ENCODE peak calls at places on chromosomes 16 and 17, in nine cellular contexts. J, X, P, B, H, M, V, Q and U are unnamed samples.

GRCh38 chr17:56918916-56919315 is 5.1 kb upstream of the TRIM25 start:
- DNase-seq in J (peak), X (no peak), P (no peak), B (no peak), H (no peak), M (no peak), V (no peak), Q (no peak), U (no peak)

GRCh38 chr17:787641-788221 is 5.6 kb downstream of the MRM3 start:
- DNase-seq in J (no peak), X (no peak), P (no peak), B (no peak), H (no peak), M (no peak), V (no peak), Q (no peak), U (no peak)

GRCh38 chr16:49458221-49458620 is 84.6 kb downstream of the C16orf78 start:
- DNase-seq in J (no peak), X (no peak), P (no peak), B (no peak), H (no peak), M (no peak), V (no peak), Q (peak), U (no peak)

GRCh38 chr16:54265558-54266213 is 20.9 kb downstream of the IRX3 start:
- DNase-seq in J (peak), X (no peak), P (no peak), B (no peak), H (no peak), M (no peak), V (no peak), Q (no peak), U (no peak)

GRCh38 chr17:80313160-80313829 is 52.6 kb downstream of the RNF213 start:
- DNase-seq in J (no peak), X (no peak), P (no peak), B (no peak), H (no peak), M (no peak), V (no peak), Q (no peak), U (no peak)

GRCh38 chr17:58189436-58190146 is 2.9 kb upstream of the EPX start:
- DNase-seq in J (peak), X (no peak), P (no peak), B (no peak), H (no peak), M (no peak), V (peak), Q (peak), U (peak)

GRCh38 chr16:57828272-57829161 is 26.2 kb upstream of the KIFC3 start:
- DNase-seq in J (no peak), X (no peak), P (no peak), B (no peak), H (no peak), M (no peak), V (no peak), Q (no peak), U (no peak)

GRCh38 chr16:56263711-56264608 is 72.7 kb downstream of the GNAO1 start:
- DNase-seq in J (no peak), X (no peak), P (no peak), B (no peak), H (no peak), M (no peak), V (no peak), Q (no peak), U (no peak)

GRCh38 chr17:2157081-2157480 is 102.2 kb downstream of the HIC1 start:
- DNase-seq in J (peak), X (no peak), P (no peak), B (no peak), H (no peak), M (no peak), V (no peak), Q (no peak), U (no peak)

GRCh38 chr16:49278944-49279725 is 2.5 kb downstream of the CBLN1 start:
- DNase-seq in J (no peak), X (no peak), P (no peak), B (no peak), H (no peak), M (no peak), V (no peak), Q (no peak), U (no peak)

GRCh38 chr17:37360632-37361031 is 15.2 kb upstream of the C17orf78 start:
- DNase-seq in J (peak), X (no peak), P (no peak), B (no peak), H (no peak), M (no peak), V (peak), Q (no peak), U (peak)

GRCh38 chr17:12730931-12731521 is 58.3 kb upstream of the ARHGAP44 start:
- DNase-seq in J (peak), X (no peak), P (no peak), B (no peak), H (no peak), M (no peak), V (peak), Q (peak), U (peak)

GRCh38 chr17:37671028-37671812 is 28.0 kb upstream of the DDX52 start:
- DNase-seq in J (no peak), X (no peak), P (no peak), B (no peak), H (no peak), M (no peak), V (no peak), Q (no peak), U (no peak)

GRCh38 chr17:7330099-7331015 is 1.2 kb upstream of the NEURL4 start:
- DNase-seq in J (peak), X (peak), P (peak), B (peak), H (peak), M (peak), V (peak), Q (no peak), U (peak)

GRCh38 chr17:33561935-33562334 is 268.8 kb upstream of the ASIC2 start:
- DNase-seq in J (no peak), X (no peak), P (no peak), B (no peak), H (no peak), M (no peak), V (no peak), Q (no peak), U (no peak)

GRCh38 chr17:9880582-9880999 is 24.5 kb downstream of the RCVRN start:
- DNase-seq in J (peak), X (no peak), P (no peak), B (no peak), H (no peak), M (no peak), V (peak), Q (no peak), U (no peak)

GRCh38 chr16:66714659-66715307 is 18.2 kb upstream of the CMTM4 start:
- DNase-seq in J (no peak), X (no peak), P (no peak), B (no peak), H (no peak), M (no peak), V (no peak), Q (no peak), U (no peak)

GRCh38 chr16:84502075-84502474 is 2.4 kb downstream of the MEAK7 start:
- DNase-seq in J (no peak), X (no peak), P (no peak), B (no peak), H (no peak), M (no peak), V (no peak), Q (no peak), U (no peak)

GRCh38 chr16:74842413-74842812 is 67.8 kb upstream of the FA2H start:
- DNase-seq in J (no peak), X (no peak), P (no peak), B (no peak), H (no peak), M (no peak), V (peak), Q (no peak), U (no peak)

GRCh38 chr16:68548947-68549346 is 9.9 kb downstream of the ZFP90 start:
- DNase-seq in J (no peak), X (no peak), P (peak), B (no peak), H (no peak), M (no peak), V (no peak), Q (no peak), U (no peak)

GRCh38 chr17:66687570-66688284 is 147.2 kb upstream of the CACNG5 start:
- DNase-seq in J (no peak), X (no peak), P (no peak), B (no peak), H (no peak), M (no peak), V (no peak), Q (no peak), U (no peak)

GRCh38 chr17:49687878-49688491 is 10.1 kb upstream of the SPOP start:
- DNase-seq in J (peak), X (no peak), P (peak), B (peak), H (peak), M (no peak), V (peak), Q (no peak), U (no peak)

GRCh38 chr16:74563828-74564263 is 43.1 kb downstream of the GLG1 start:
- DNase-seq in J (peak), X (no peak), P (no peak), B (no peak), H (peak), M (no peak), V (peak), Q (no peak), U (no peak)

GRCh38 chr17:40486513-40487370 is 14.7 kb downstream of the TNS4 start:
- DNase-seq in J (peak), X (no peak), P (no peak), B (no peak), H (no peak), M (no peak), V (peak), Q (no peak), U (peak)

GRCh38 chr17:35540589-35541404 is 3.3 kb upstream of the SLFN12L start:
- DNase-seq in J (peak), X (no peak), P (peak), B (peak), H (peak), M (peak), V (no peak), Q (peak), U (peak)

GRCh38 chr17:78230996-78231931 is at the start of gene TMEM235:
- DNase-seq in J (no peak), X (no peak), P (no peak), B (no peak), H (no peak), M (no peak), V (no peak), Q (no peak), U (no peak)

GRCh38 chr17:29383687-29384086 is 6.5 kb upstream of the TAOK1 start:
- DNase-seq in J (no peak), X (no peak), P (no peak), B (no peak), H (no peak), M (no peak), V (peak), Q (no peak), U (no peak)

GRCh38 chr16:74817851-74818250 is 43.2 kb upstream of the FA2H start:
- DNase-seq in J (no peak), X (no peak), P (no peak), B (no peak), H (no peak), M (no peak), V (no peak), Q (no peak), U (no peak)